ENCODE peak calls at places on chromosomes 12 and 14, in four cellular contexts. B is epithelial cell of esophagus, G is kidney tubule cell, T is NCI-H774. P is an unnamed sample.

GRCh38 chr14:104210548-104211195 is 72.3 kb downstream of the KIF26A start:
- DNase-seq in G (no peak), B (no peak), T (no peak), P (no peak)

GRCh38 chr12:113196996-113197395 is 11.5 kb downstream of the RITA1 start:
- DNase-seq in G (peak), T (peak), B (peak), P (peak)

GRCh38 chr14:21539154-21539940 is 13.2 kb upstream of the SALL2 start:
- DNase-seq in B (no peak), G (no peak), T (no peak), P (no peak)

GRCh38 chr14:57747036-57747435 is 118.9 kb downstream of the SLC35F4 start:
- DNase-seq in G (peak), T (no peak), B (no peak), P (peak)

GRCh38 chr14:89723930-89724915 is 230.3 kb downstream of the EFCAB11 start:
- DNase-seq in B (peak), T (no peak), G (no peak), P (no peak)

GRCh38 chr14:95480109-95480886 is 36.2 kb downstream of the SYNE3 start:
- DNase-seq in G (no peak), T (no peak), B (no peak), P (peak)

GRCh38 chr12:51482808-51483532 is 58.3 kb downstream of the SLC4A8 start:
- DNase-seq in B (no peak), G (no peak), T (no peak), P (no peak)

GRCh38 chr14:85293820-85294219 is 236.1 kb upstream of the FLRT2 start:
- DNase-seq in B (no peak), G (peak), T (no peak), P (no peak)

GRCh38 chr14:105098316-105098715 is 33.1 kb upstream of the GPR132 start:
- DNase-seq in B (no peak), T (no peak), G (no peak), P (no peak)

GRCh38 chr14:73236157-73236556 is 1.1 kb upstream of the PAPLN start:
- DNase-seq in G (no peak), B (no peak), T (no peak), P (no peak)

GRCh38 chr12:69514111-69514510 is 43.9 kb downstream of the FRS2 start:
- DNase-seq in G (no peak), T (no peak), B (no peak), P (no peak)

GRCh38 chr14:37129047-37129446 is 43.4 kb downstream of the SLC25A21 start:
- DNase-seq in B (no peak), G (no peak), T (no peak), P (no peak)

GRCh38 chr12:50231346-50231745 is 52.0 kb downstream of the LIMA1 start:
- DNase-seq in B (no peak), T (no peak), G (no peak), P (no peak)

GRCh38 chr12:117334855-117335587 is 26.4 kb downstream of the NOS1 start:
- DNase-seq in G (no peak), B (no peak), T (no peak), P (peak)

GRCh38 chr14:55277972-55278740 is 6.9 kb downstream of the FBXO34 start:
- DNase-seq in B (no peak), G (no peak), T (no peak), P (no peak)

GRCh38 chr12:113766880-113767878 is 198.9 kb downstream of the RBM19 start:
- DNase-seq in G (peak), T (no peak), B (peak), P (peak)

GRCh38 chr12:22729898-22730443 is 105.0 kb downstream of the ETNK1 start:
- DNase-seq in G (peak), B (peak), T (no peak), P (peak)

GRCh38 chr12:131436922-131437705 is 273.8 kb upstream of the SFSWAP start:
- DNase-seq in B (no peak), G (no peak), T (no peak), P (no peak)

GRCh38 chr14:65993103-65993502 is 493.1 kb upstream of the CCDC196 start:
- DNase-seq in B (peak), T (no peak), G (no peak), P (peak)

GRCh38 chr12:3552726-3553045 is 61.7 kb downstream of the PRMT8 start:
- DNase-seq in B (no peak), G (no peak), T (no peak), P (no peak)

GRCh38 chr12:62123721-62124203 is 136.4 kb upstream of the USP15 start:
- DNase-seq in B (peak), G (peak), T (peak), P (peak)

GRCh38 chr14:75489480-75489837 is 32.8 kb upstream of the BATF start:
- DNase-seq in B (no peak), T (no peak), G (no peak), P (no peak)

GRCh38 chr12:50546441-50547318 is 41.9 kb downstream of the DIP2B start:
- DNase-seq in T (no peak), B (no peak), G (peak), P (no peak)

GRCh38 chr14:51963164-51963733 is 26.1 kb upstream of the RTRAF start:
- DNase-seq in T (no peak), G (no peak), B (no peak), P (no peak)

GRCh38 chr12:65330341-65330740 is 51.9 kb downstream of the MSRB3 start:
- DNase-seq in G (no peak), B (no peak), T (no peak), P (no peak)

GRCh38 chr12:442235-442884 is 17.4 kb upstream of the B4GALNT3 start:
- DNase-seq in B (peak), T (peak), G (peak), P (peak)

GRCh38 chr14:86003998-86004397 is 474.1 kb downstream of the FLRT2 start:
- DNase-seq in B (peak), T (no peak), G (peak), P (peak)

GRCh38 chr14:105774001-105774400 is 247.6 kb downstream of the TMEM121 start:
- DNase-seq in T (no peak), B (no peak), G (no peak), P (no peak)